ENCODE peak calls at places on chromosomes 2 and 18, in ten cellular contexts. One of them, this sample, is unnamed.

GRCh38 chr2:46239847-46240181 is 57.4 kb upstream of the EPAS1 start:
- DNase-seq in endothelial cell of umbilical vein: no peak
- DNase-seq in left ventricle myocardium inferior: no peak
- DNase-seq in WERI-Rb-1: no peak
- DNase-seq in body of pancreas: no peak
- DNase-seq in stomach: no peak
- DNase-seq in heart right ventricle: no peak
- DNase-seq in CD8-positive, alpha-beta memory T cell: peak
- DNase-seq in gastrocnemius medialis: no peak
- DNase-seq in heart left ventricle: no peak
- DNase-seq in this sample: no peak

GRCh38 chr2:37090019-37090477 is 5.7 kb downstream of the GPATCH11 start:
- DNase-seq in endothelial cell of umbilical vein: no peak
- DNase-seq in left ventricle myocardium inferior: no peak
- DNase-seq in WERI-Rb-1: no peak
- DNase-seq in body of pancreas: no peak
- DNase-seq in stomach: no peak
- DNase-seq in heart right ventricle: no peak
- DNase-seq in CD8-positive, alpha-beta memory T cell: no peak
- DNase-seq in gastrocnemius medialis: no peak
- DNase-seq in heart left ventricle: no peak
- DNase-seq in this sample: no peak

GRCh38 chr2:14690926-14691325 is 58.4 kb downstream of the LRATD1 start:
- DNase-seq in endothelial cell of umbilical vein: no peak
- DNase-seq in left ventricle myocardium inferior: no peak
- DNase-seq in WERI-Rb-1: no peak
- DNase-seq in body of pancreas: no peak
- DNase-seq in stomach: no peak
- DNase-seq in heart right ventricle: no peak
- DNase-seq in CD8-positive, alpha-beta memory T cell: no peak
- DNase-seq in gastrocnemius medialis: no peak
- DNase-seq in heart left ventricle: no peak
- DNase-seq in this sample: no peak

GRCh38 chr2:32289165-32290054 is 11.7 kb downstream of the YIPF4 start:
- DNase-seq in endothelial cell of umbilical vein: peak
- DNase-seq in left ventricle myocardium inferior: no peak
- DNase-seq in WERI-Rb-1: no peak
- DNase-seq in body of pancreas: no peak
- DNase-seq in stomach: no peak
- DNase-seq in heart right ventricle: no peak
- DNase-seq in CD8-positive, alpha-beta memory T cell: no peak
- DNase-seq in gastrocnemius medialis: no peak
- DNase-seq in heart left ventricle: no peak
- DNase-seq in this sample: no peak

GRCh38 chr2:187138240-187138639 is 289.3 kb upstream of the ZSWIM2 start:
- DNase-seq in endothelial cell of umbilical vein: peak
- DNase-seq in left ventricle myocardium inferior: peak
- DNase-seq in WERI-Rb-1: peak
- DNase-seq in body of pancreas: no peak
- DNase-seq in stomach: no peak
- DNase-seq in heart right ventricle: peak
- DNase-seq in CD8-positive, alpha-beta memory T cell: no peak
- DNase-seq in gastrocnemius medialis: no peak
- DNase-seq in heart left ventricle: peak
- DNase-seq in this sample: no peak

GRCh38 chr2:88590998-88591613 is 36.2 kb downstream of the EIF2AK3 start:
- DNase-seq in endothelial cell of umbilical vein: peak
- DNase-seq in left ventricle myocardium inferior: no peak
- DNase-seq in WERI-Rb-1: peak
- DNase-seq in body of pancreas: peak
- DNase-seq in stomach: no peak
- DNase-seq in heart right ventricle: peak
- DNase-seq in CD8-positive, alpha-beta memory T cell: peak
- DNase-seq in gastrocnemius medialis: peak
- DNase-seq in heart left ventricle: no peak
- DNase-seq in this sample: no peak

GRCh38 chr2:10775036-10775780 is 37.4 kb downstream of the PDIA6 start:
- DNase-seq in endothelial cell of umbilical vein: no peak
- DNase-seq in left ventricle myocardium inferior: no peak
- DNase-seq in WERI-Rb-1: peak
- DNase-seq in body of pancreas: no peak
- DNase-seq in stomach: peak
- DNase-seq in heart right ventricle: no peak
- DNase-seq in CD8-positive, alpha-beta memory T cell: no peak
- DNase-seq in gastrocnemius medialis: no peak
- DNase-seq in heart left ventricle: no peak
- DNase-seq in this sample: no peak

GRCh38 chr2:169173876-169174275 is 104.5 kb downstream of the DHRS9 start:
- DNase-seq in endothelial cell of umbilical vein: no peak
- DNase-seq in left ventricle myocardium inferior: peak
- DNase-seq in WERI-Rb-1: no peak
- DNase-seq in body of pancreas: no peak
- DNase-seq in stomach: no peak
- DNase-seq in heart right ventricle: peak
- DNase-seq in CD8-positive, alpha-beta memory T cell: no peak
- DNase-seq in gastrocnemius medialis: no peak
- DNase-seq in heart left ventricle: no peak
- DNase-seq in this sample: no peak

GRCh38 chr18:48127546-48128105 is 197.2 kb upstream of the SMAD2 start:
- DNase-seq in endothelial cell of umbilical vein: no peak
- DNase-seq in left ventricle myocardium inferior: no peak
- DNase-seq in WERI-Rb-1: no peak
- DNase-seq in body of pancreas: no peak
- DNase-seq in stomach: no peak
- DNase-seq in heart right ventricle: no peak
- DNase-seq in CD8-positive, alpha-beta memory T cell: no peak
- DNase-seq in gastrocnemius medialis: no peak
- DNase-seq in heart left ventricle: no peak
- DNase-seq in this sample: no peak

GRCh38 chr2:145036421-145036901 is 516.5 kb upstream of the ZEB2 start:
- DNase-seq in endothelial cell of umbilical vein: no peak
- DNase-seq in left ventricle myocardium inferior: no peak
- DNase-seq in WERI-Rb-1: no peak
- DNase-seq in body of pancreas: no peak
- DNase-seq in stomach: no peak
- DNase-seq in heart right ventricle: no peak
- DNase-seq in CD8-positive, alpha-beta memory T cell: no peak
- DNase-seq in gastrocnemius medialis: no peak
- DNase-seq in heart left ventricle: no peak
- DNase-seq in this sample: no peak

GRCh38 chr2:112926707-112927106 is 15.7 kb downstream of the IL37 start:
- DNase-seq in endothelial cell of umbilical vein: no peak
- DNase-seq in left ventricle myocardium inferior: no peak
- DNase-seq in WERI-Rb-1: no peak
- DNase-seq in body of pancreas: no peak
- DNase-seq in stomach: no peak
- DNase-seq in heart right ventricle: no peak
- DNase-seq in CD8-positive, alpha-beta memory T cell: no peak
- DNase-seq in gastrocnemius medialis: no peak
- DNase-seq in heart left ventricle: no peak
- DNase-seq in this sample: no peak

GRCh38 chr2:151619337-151619989 is 114.8 kb downstream of the NEB start:
- DNase-seq in endothelial cell of umbilical vein: peak
- DNase-seq in left ventricle myocardium inferior: no peak
- DNase-seq in WERI-Rb-1: no peak
- DNase-seq in body of pancreas: no peak
- DNase-seq in stomach: no peak
- DNase-seq in heart right ventricle: no peak
- DNase-seq in CD8-positive, alpha-beta memory T cell: no peak
- DNase-seq in gastrocnemius medialis: no peak
- DNase-seq in heart left ventricle: no peak
- DNase-seq in this sample: no peak

GRCh38 chr18:10060469-10060782 is 146.6 kb downstream of the VAPA start:
- DNase-seq in endothelial cell of umbilical vein: no peak
- DNase-seq in left ventricle myocardium inferior: no peak
- DNase-seq in WERI-Rb-1: peak
- DNase-seq in body of pancreas: no peak
- DNase-seq in stomach: no peak
- DNase-seq in heart right ventricle: no peak
- DNase-seq in CD8-positive, alpha-beta memory T cell: no peak
- DNase-seq in gastrocnemius medialis: no peak
- DNase-seq in heart left ventricle: no peak
- DNase-seq in this sample: no peak

GRCh38 chr18:10059610-10060468 is 146.0 kb downstream of the VAPA start:
- DNase-seq in endothelial cell of umbilical vein: no peak
- DNase-seq in left ventricle myocardium inferior: peak
- DNase-seq in WERI-Rb-1: no peak
- DNase-seq in body of pancreas: no peak
- DNase-seq in stomach: no peak
- DNase-seq in heart right ventricle: peak
- DNase-seq in CD8-positive, alpha-beta memory T cell: no peak
- DNase-seq in gastrocnemius medialis: no peak
- DNase-seq in heart left ventricle: no peak
- DNase-seq in this sample: no peak

GRCh38 chr18:10056506-10056905 is 142.7 kb downstream of the VAPA start:
- DNase-seq in endothelial cell of umbilical vein: no peak
- DNase-seq in left ventricle myocardium inferior: no peak
- DNase-seq in WERI-Rb-1: no peak
- DNase-seq in body of pancreas: no peak
- DNase-seq in stomach: no peak
- DNase-seq in heart right ventricle: no peak
- DNase-seq in CD8-positive, alpha-beta memory T cell: no peak
- DNase-seq in gastrocnemius medialis: no peak
- DNase-seq in heart left ventricle: no peak
- DNase-seq in this sample: no peak

GRCh38 chr18:10057401-10057800 is 143.6 kb downstream of the VAPA start:
- DNase-seq in endothelial cell of umbilical vein: no peak
- DNase-seq in left ventricle myocardium inferior: no peak
- DNase-seq in WERI-Rb-1: no peak
- DNase-seq in body of pancreas: no peak
- DNase-seq in stomach: no peak
- DNase-seq in heart right ventricle: no peak
- DNase-seq in CD8-positive, alpha-beta memory T cell: no peak
- DNase-seq in gastrocnemius medialis: no peak
- DNase-seq in heart left ventricle: no peak
- DNase-seq in this sample: no peak

DNA sequence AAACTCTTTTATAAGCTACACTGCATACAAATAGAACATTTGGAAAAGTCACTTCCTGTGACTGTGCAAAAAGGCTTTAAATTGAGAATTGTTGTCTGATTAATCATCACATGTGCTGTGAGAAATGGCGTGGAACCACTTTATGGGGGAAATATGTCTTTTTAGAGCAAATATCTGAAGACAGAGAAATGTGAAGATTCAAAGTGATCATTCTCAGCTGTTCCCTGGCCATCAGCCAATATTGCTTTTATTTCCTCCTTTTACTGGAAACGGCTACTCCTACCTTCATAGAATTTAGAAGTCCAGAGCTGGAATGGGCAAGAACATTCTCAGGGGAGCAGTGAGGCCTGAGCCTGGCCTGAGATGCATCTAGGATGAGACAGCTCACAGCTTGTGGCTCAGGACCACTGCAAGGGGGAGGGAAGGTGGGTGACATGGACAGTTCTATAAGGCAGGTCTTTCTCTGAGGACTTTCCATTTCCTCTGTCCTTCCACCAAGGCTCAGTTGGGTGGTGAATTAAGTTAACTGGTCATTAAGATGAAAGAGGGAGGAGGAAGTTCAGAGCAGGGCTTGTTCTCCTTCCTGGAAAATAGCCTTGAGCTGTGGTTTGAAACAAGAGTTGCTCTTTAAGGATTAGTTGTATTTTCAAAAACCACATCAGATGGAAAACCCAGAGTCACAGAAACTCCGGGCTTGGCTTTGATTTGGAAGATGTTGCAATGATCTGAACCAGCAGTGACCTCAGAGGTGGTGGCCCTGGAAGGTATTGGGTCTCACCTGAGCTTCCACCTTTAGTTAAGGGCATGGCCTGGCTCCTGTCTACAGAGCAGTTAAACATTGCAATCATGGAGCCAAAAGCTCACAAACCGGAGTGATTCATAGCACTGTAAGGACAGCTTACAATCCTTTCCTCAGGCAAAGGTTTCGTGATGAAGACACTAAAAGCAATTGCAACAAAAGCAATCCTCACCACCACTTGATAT is 144.3 kb downstream of the VAPA start:
- DNase-seq in endothelial cell of umbilical vein: peak
- DNase-seq in left ventricle myocardium inferior: no peak
- DNase-seq in WERI-Rb-1: no peak
- DNase-seq in body of pancreas: peak
- DNase-seq in stomach: no peak
- DNase-seq in heart right ventricle: no peak
- DNase-seq in CD8-positive, alpha-beta memory T cell: no peak
- DNase-seq in gastrocnemius medialis: no peak
- DNase-seq in heart left ventricle: no peak
- DNase-seq in this sample: no peak
- H3K27ac ChIP-seq in endothelial cell of umbilical vein: peak
- H3K27ac ChIP-seq in left ventricle myocardium inferior: peak
- H3K27ac ChIP-seq in WERI-Rb-1: no peak
- H3K27ac ChIP-seq in body of pancreas: no peak
- H3K27ac ChIP-seq in stomach: peak
- H3K27ac ChIP-seq in heart right ventricle: peak
- H3K27ac ChIP-seq in CD8-positive, alpha-beta memory T cell: no peak
- H3K27ac ChIP-seq in gastrocnemius medialis: peak
- H3K27ac ChIP-seq in heart left ventricle: peak
- H3K27ac ChIP-seq in this sample: peak

GRCh38 chr2:3422161-3422767 is 42.8 kb downstream of the TRAPPC12 start:
- DNase-seq in endothelial cell of umbilical vein: no peak
- DNase-seq in left ventricle myocardium inferior: no peak
- DNase-seq in WERI-Rb-1: no peak
- DNase-seq in body of pancreas: no peak
- DNase-seq in stomach: no peak
- DNase-seq in heart right ventricle: no peak
- DNase-seq in CD8-positive, alpha-beta memory T cell: no peak
- DNase-seq in gastrocnemius medialis: no peak
- DNase-seq in heart left ventricle: no peak
- DNase-seq in this sample: no peak
- H3K27ac ChIP-seq in endothelial cell of umbilical vein: no peak
- H3K27ac ChIP-seq in left ventricle myocardium inferior: no peak
- H3K27ac ChIP-seq in WERI-Rb-1: no peak
- H3K27ac ChIP-seq in body of pancreas: no peak
- H3K27ac ChIP-seq in stomach: no peak
- H3K27ac ChIP-seq in heart right ventricle: no peak
- H3K27ac ChIP-seq in CD8-positive, alpha-beta memory T cell: no peak
- H3K27ac ChIP-seq in gastrocnemius medialis: no peak
- H3K27ac ChIP-seq in heart left ventricle: no peak
- H3K27ac ChIP-seq in this sample: no peak

GRCh38 chr2:43303889-43304288 is 77.5 kb upstream of the ZFP36L2 start:
- DNase-seq in endothelial cell of umbilical vein: no peak
- DNase-seq in left ventricle myocardium inferior: no peak
- DNase-seq in WERI-Rb-1: no peak
- DNase-seq in body of pancreas: no peak
- DNase-seq in stomach: no peak
- DNase-seq in heart right ventricle: no peak
- DNase-seq in CD8-positive, alpha-beta memory T cell: no peak
- DNase-seq in gastrocnemius medialis: no peak
- DNase-seq in heart left ventricle: no peak
- DNase-seq in this sample: no peak
- H3K27ac ChIP-seq in endothelial cell of umbilical vein: no peak
- H3K27ac ChIP-seq in left ventricle myocardium inferior: peak
- H3K27ac ChIP-seq in WERI-Rb-1: no peak
- H3K27ac ChIP-seq in body of pancreas: no peak
- H3K27ac ChIP-seq in stomach: no peak
- H3K27ac ChIP-seq in heart right ventricle: peak
- H3K27ac ChIP-seq in CD8-positive, alpha-beta memory T cell: no peak
- H3K27ac ChIP-seq in gastrocnemius medialis: peak
- H3K27ac ChIP-seq in heart left ventricle: peak
- H3K27ac ChIP-seq in this sample: peak

DNA sequence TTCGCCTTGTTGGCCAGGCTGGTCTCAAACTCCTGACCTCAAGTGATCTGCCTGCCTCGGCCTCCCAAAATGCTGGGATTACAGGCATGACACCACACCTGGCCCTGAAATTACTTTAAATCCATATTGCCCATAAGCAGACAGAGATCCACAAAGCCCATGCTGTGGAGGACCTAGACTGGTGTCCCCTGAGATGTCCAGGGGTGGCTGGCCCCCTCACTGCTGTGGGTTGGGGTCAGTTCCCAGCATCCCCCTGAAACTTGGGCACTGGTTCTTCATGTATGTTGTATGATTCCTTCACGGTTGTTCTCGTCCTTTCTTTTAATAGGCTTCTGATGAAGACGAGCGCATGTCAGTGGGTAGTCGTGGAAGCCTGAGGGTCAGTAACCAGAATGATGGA is 78.1 kb upstream of the RBM44 start:
- DNase-seq in endothelial cell of umbilical vein: no peak
- DNase-seq in left ventricle myocardium inferior: no peak
- DNase-seq in WERI-Rb-1: no peak
- DNase-seq in body of pancreas: no peak
- DNase-seq in stomach: no peak
- DNase-seq in heart right ventricle: no peak
- DNase-seq in CD8-positive, alpha-beta memory T cell: no peak
- DNase-seq in gastrocnemius medialis: no peak
- DNase-seq in heart left ventricle: no peak
- DNase-seq in this sample: no peak
- H3K27ac ChIP-seq in endothelial cell of umbilical vein: no peak
- H3K27ac ChIP-seq in left ventricle myocardium inferior: peak
- H3K27ac ChIP-seq in WERI-Rb-1: no peak
- H3K27ac ChIP-seq in body of pancreas: no peak
- H3K27ac ChIP-seq in stomach: no peak
- H3K27ac ChIP-seq in heart right ventricle: no peak
- H3K27ac ChIP-seq in CD8-positive, alpha-beta memory T cell: no peak
- H3K27ac ChIP-seq in gastrocnemius medialis: peak
- H3K27ac ChIP-seq in heart left ventricle: peak
- H3K27ac ChIP-seq in this sample: no peak